ENCODE peak calls at places on chromosomes 13 and 19, in eight cellular contexts. M is left cardiac atrium, R is T-helper 17 cell, A is lung, F is natural killer cell, O is heart right ventricle, W is sciatic nerve, L is left lung. K is an unnamed sample.

GRCh38 chr19:16164222-16164890 is 9.0 kb downstream of the CIB3 start:
- ATAC-seq in M (no peak), R (no peak), A (no peak), F (no peak), O (no peak), W (no peak), L (no peak), K (no peak)

GRCh38 chr19:43660301-43660700 is 9.7 kb downstream of the PLAUR start:
- ATAC-seq in M (no peak), R (no peak), A (no peak), F (no peak), O (no peak), W (no peak), L (no peak), K (no peak)

GRCh38 chr19:15721208-15721607 is 6.6 kb upstream of the OR10H2 start:
- ATAC-seq in M (no peak), R (no peak), A (no peak), F (no peak), O (no peak), W (no peak), L (no peak), K (no peak)

GRCh38 chr19:34996978-34997640 is 3.0 kb upstream of the GRAMD1A start:
- ATAC-seq in M (no peak), R (peak; percentile 30), A (no peak), F (no peak), O (no peak), W (no peak), L (no peak), K (no peak)

GRCh38 chr13:24276310-24276709 is 33.1 kb upstream of the C1QTNF9 start:
- ATAC-seq in M (no peak), R (no peak), A (no peak), F (peak; percentile 8), O (no peak), W (no peak), L (no peak), K (no peak)

GRCh38 chr13:98819382-98819781 is 66.9 kb upstream of the SLC15A1 start:
- ATAC-seq in M (peak; percentile 71), R (no peak), A (no peak), F (no peak), O (peak; percentile 66), W (no peak), L (no peak), K (no peak)

GRCh38 chr19:6402834-6403608 is 10.1 kb upstream of the GTF2F1 start:
- ATAC-seq in M (no peak), R (no peak), A (no peak), F (no peak), O (no peak), W (peak; percentile 90), L (peak; percentile 26), K (no peak)

GRCh38 chr13:113245858-113246791 is 36.7 kb downstream of the CUL4A start:
- ATAC-seq in M (no peak), R (no peak), A (no peak), F (no peak), O (no peak), W (no peak), L (peak; percentile 94), K (no peak)

GRCh38 chr13:22235285-22235949 is 564.5 kb downstream of the FGF9 start:
- ATAC-seq in M (peak; percentile 30), R (no peak), A (no peak), F (peak; percentile 26), O (no peak), W (peak; percentile 36), L (no peak), K (no peak)

GRCh38 chr13:106083620-106084350 is 451.7 kb downstream of the EFNB2 start:
- ATAC-seq in M (peak; percentile 32), R (no peak), A (peak; percentile 71), F (no peak), O (no peak), W (no peak), L (peak; percentile 96), K (no peak)

GRCh38 chr13:79486433-79487188 is 5.7 kb downstream of the NDFIP2 start:
- ATAC-seq in M (no peak), R (no peak), A (no peak), F (no peak), O (no peak), W (no peak), L (no peak), K (no peak)

GRCh38 chr13:23921451-23921888 is 24.2 kb upstream of the C1QTNF9B start:
- ATAC-seq in M (peak; percentile 38), R (peak; percentile 25), A (peak; percentile 39), F (peak; percentile 50), O (no peak), W (no peak), L (peak; percentile 90), K (no peak)

GRCh38 chr13:44680746-44681355 is 104.7 kb upstream of the TSC22D1 start:
- ATAC-seq in M (no peak), R (no peak), A (no peak), F (no peak), O (no peak), W (no peak), L (no peak), K (no peak)

GRCh38 chr13:43316997-43317396 is 293.6 kb downstream of the DNAJC15 start:
- ATAC-seq in M (peak; percentile 84), R (no peak), A (no peak), F (no peak), O (peak; percentile 69), W (peak; percentile 71), L (no peak), K (peak; percentile 31)

GRCh38 chr13:29737061-29737460 is 113.4 kb downstream of the UBL3 start:
- ATAC-seq in M (no peak), R (no peak), A (no peak), F (no peak), O (no peak), W (no peak), L (no peak), K (no peak)

GRCh38 chr19:2494084-2494446 is 18.1 kb downstream of the GADD45B start:
- ATAC-seq in M (peak; percentile 3), R (no peak), A (no peak), F (no peak), O (no peak), W (peak; percentile 30), L (no peak), K (no peak)

GRCh38 chr13:101013245-101013644 is 338.6 kb upstream of the TMTC4 start:
- ATAC-seq in M (no peak), R (no peak), A (no peak), F (no peak), O (no peak), W (no peak), L (no peak), K (no peak)

GRCh38 chr13:20019033-20019432 is 60.5 kb downstream of the ZMYM2 start:
- ATAC-seq in M (no peak), R (no peak), A (no peak), F (no peak), O (no peak), W (no peak), L (no peak), K (no peak)

GRCh38 chr19:44820648-44821609 is 12.0 kb downstream of the BCAM start:
- ATAC-seq in M (peak; percentile 83), R (no peak), A (no peak), F (no peak), O (peak; percentile 93), W (peak; percentile 73), L (peak; percentile 53), K (peak; percentile 82)

GRCh38 chr19:1293782-1294621 is 8.3 kb downstream of the EFNA2 start:
- ATAC-seq in M (no peak), R (no peak), A (no peak), F (no peak), O (no peak), W (no peak), L (no peak), K (no peak)